ENCODE peak calls at places on chromosomes 12 and 14, in four cellular contexts. D, B, A and X are unnamed samples.

GRCh38 chr14:72780771-72781170 is 113.1 kb downstream of the DPF3 start:
- DNase-seq in D (no peak), B (peak), A (no peak), X (peak)

GRCh38 chr14:53093206-53093605 is 59.9 kb downstream of the DDHD1 start:
- DNase-seq in D (no peak), B (peak), A (no peak), X (peak)

GRCh38 chr14:69439516-69440270 is 41.2 kb downstream of the SLC39A9 start:
- DNase-seq in D (no peak), B (no peak), A (peak), X (no peak)

GRCh38 chr12:107131832-107132616 is 38.7 kb upstream of the CRY1 start:
- DNase-seq in D (no peak), B (peak), A (peak), X (peak)

GRCh38 chr12:28645436-28645835 is 455.2 kb downstream of the CCDC91 start:
- DNase-seq in D (no peak), B (no peak), A (no peak), X (no peak)

GRCh38 chr12:86254399-86255107 is 1.6 kb downstream of the MGAT4C start:
- DNase-seq in D (no peak), B (no peak), A (no peak), X (no peak)

GRCh38 chr12:38905480-38906351 is at the start of gene CPNE8:
- DNase-seq in D (peak), B (peak), A (peak), X (peak)

GRCh38 chr12:53972152-53972702 is 699 bp upstream of the HOXC11 start:
- DNase-seq in D (no peak), B (no peak), A (no peak), X (no peak)

GRCh38 chr14:72986214-72986613 is 40.7 kb downstream of the ZFYVE1 start:
- DNase-seq in D (no peak), B (no peak), A (no peak), X (no peak)

GRCh38 chr12:54004063-54004840 is 4.3 kb downstream of the HOXC9 start:
- DNase-seq in D (peak), B (no peak), A (no peak), X (no peak)

GRCh38 chr12:71737204-71737603 is 17.5 kb upstream of the RAB21 start:
- DNase-seq in D (no peak), B (no peak), A (no peak), X (no peak)

GRCh38 chr12:71780207-71780822 is 25.7 kb downstream of the RAB21 start:
- DNase-seq in D (no peak), B (no peak), A (peak), X (no peak)

GRCh38 chr12:116697305-116698130 is 40.4 kb downstream of the SPRING1 start:
- DNase-seq in D (no peak), B (no peak), A (peak), X (no peak)

GRCh38 chr14:29584992-29585391 is 342.7 kb downstream of the PRKD1 start:
- DNase-seq in D (no peak), B (peak), A (peak), X (peak)

GRCh38 chr12:30988086-30988485 is 61.5 kb downstream of the TSPAN11 start:
- DNase-seq in D (no peak), B (no peak), A (no peak), X (no peak)

GRCh38 chr14:104940526-104941150 is 16.0 kb downstream of the PLD4 start:
- DNase-seq in D (no peak), B (no peak), A (no peak), X (no peak)

GRCh38 chr12:69511469-69511868 is 41.3 kb downstream of the FRS2 start:
- DNase-seq in D (no peak), B (no peak), A (no peak), X (no peak)

GRCh38 chr12:120951-121350 is 54.4 kb downstream of the IQSEC3 start:
- DNase-seq in D (no peak), B (no peak), A (no peak), X (no peak)

GRCh38 chr14:104277416-104278213 is 139.2 kb downstream of the KIF26A start:
- DNase-seq in D (peak), B (no peak), A (no peak), X (no peak)

GRCh38 chr12:11623382-11623781 is 26.1 kb upstream of the ETV6 start:
- DNase-seq in D (no peak), B (no peak), A (no peak), X (no peak)

GRCh38 chr12:70691018-70691672 is 53.9 kb upstream of the PTPRB start:
- DNase-seq in D (no peak), B (peak), A (no peak), X (no peak)

GRCh38 chr12:131119936-131120335 is 166.2 kb downstream of the ADGRD1 start:
- DNase-seq in D (no peak), B (no peak), A (no peak), X (no peak)

GRCh38 chr12:1878214-1878613 is 40.2 kb downstream of the CACNA2D4 start:
- DNase-seq in D (no peak), B (no peak), A (no peak), X (no peak)

GRCh38 chr14:33679025-33679424 is 271.8 kb downstream of the EGLN3 start:
- DNase-seq in D (no peak), B (no peak), A (no peak), X (no peak)

GRCh38 chr14:105493921-105494605 is 3.0 kb downstream of the TEDC1 start:
- DNase-seq in D (peak), B (no peak), A (no peak), X (no peak)

GRCh38 chr14:85024931-85025330 is 505.0 kb upstream of the FLRT2 start:
- DNase-seq in D (no peak), B (no peak), A (no peak), X (no peak)

GRCh38 chr14:98958048-98959031 is 313.7 kb downstream of the BCL11B start:
- DNase-seq in D (no peak), B (no peak), A (no peak), X (no peak)

GRCh38 chr12:67147447-67147846 is 121.7 kb upstream of the CAND1 start:
- DNase-seq in D (no peak), B (no peak), A (no peak), X (no peak)

GRCh38 chr12:104152691-104153241 is 14.8 kb upstream of the NFYB start:
- DNase-seq in D (no peak), B (no peak), A (no peak), X (no peak)

GRCh38 chr12:98370976-98371375 is 144.4 kb upstream of the TMPO start:
- DNase-seq in D (no peak), B (no peak), A (no peak), X (no peak)
- TF ChIP-seq CTCF in D (no peak), B (no peak), A (no peak), X (no peak)

DNA sequence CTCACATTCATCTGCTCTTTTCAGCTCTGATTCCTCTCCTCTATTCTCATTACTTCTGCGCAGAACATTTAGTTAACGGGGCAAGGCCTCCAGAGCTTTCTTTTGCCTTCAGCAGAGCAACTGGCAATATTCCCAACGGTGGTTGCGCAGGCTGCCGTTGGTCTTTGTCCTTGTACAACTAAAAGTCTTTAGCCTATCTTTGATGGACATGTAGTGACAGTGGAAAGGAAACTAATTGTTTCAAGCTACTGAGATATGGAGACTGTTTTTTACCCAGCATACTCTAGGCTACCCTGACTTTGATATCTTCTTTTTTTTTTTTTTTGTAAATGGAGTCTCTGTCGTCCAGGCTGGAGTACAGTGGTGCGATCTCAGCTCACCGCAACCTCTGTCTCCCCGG is 12.6 kb downstream of the R3HDM2 start:
- DNase-seq in D (no peak), B (no peak), A (no peak), X (no peak)
- TF ChIP-seq CTCF in D (no peak), B (no peak), A (no peak), X (no peak)

GRCh38 chr12:44523828-44524227 is 352.3 kb downstream of the NELL2 start:
- DNase-seq in D (no peak), B (no peak), A (no peak), X (no peak)

GRCh38 chr12:44531349-44531905 is 344.7 kb downstream of the NELL2 start:
- DNase-seq in D (no peak), B (no peak), A (no peak), X (no peak)

GRCh38 chr12:44525806-44526654 is 350.1 kb downstream of the NELL2 start:
- DNase-seq in D (no peak), B (no peak), A (no peak), X (no peak)

GRCh38 chr12:44521702-44522101 is 354.4 kb downstream of the NELL2 start:
- DNase-seq in D (no peak), B (no peak), A (no peak), X (no peak)

GRCh38 chr12:44526655-44527199 is 349.4 kb downstream of the NELL2 start:
- DNase-seq in D (no peak), B (no peak), A (no peak), X (no peak)
- TF ChIP-seq CTCF in D (no peak), B (no peak), A (peak), X (no peak)

GRCh38 chr14:92685784-92686355 is 62.6 kb downstream of the LGMN start:
- DNase-seq in D (no peak), B (no peak), A (no peak), X (no peak)
- TF ChIP-seq CTCF in D (no peak), B (no peak), A (no peak), X (no peak)